ENCODE peak calls at places on chromosomes 11 and 22, in four cellular contexts. Y is Panc1, D is HCT116, T is cardiac muscle cell. X is an unnamed sample. For H3K4me1, the result is how much of the 10 kb centered on the place peaks cover.

GRCh38 chr11:12249590-12250260 is 127.6 kb upstream of the PARVA start:
- DNase-seq in Y (no peak), D (no peak), T (peak), X (peak)

GRCh38 chr11:90204832-90205646 is 17.8 kb downstream of the CHORDC1 start:
- DNase-seq in Y (peak), D (peak), T (peak), X (no peak)

GRCh38 chr22:37564111-37564711 is 3.9 kb downstream of the CDC42EP1 start:
- DNase-seq in Y (no peak), D (no peak), T (peak), X (no peak)

GRCh38 chr11:74870485-74870884 is 78.4 kb downstream of the XRRA1 start:
- DNase-seq in Y (no peak), D (peak), T (peak), X (no peak)

GRCh38 chr22:46537946-46538815 is 761 bp upstream of the CELSR1 start:
- DNase-seq in Y (no peak), D (no peak), T (peak), X (no peak)

GRCh38 chr11:66012946-66013761 is 1.3 kb downstream of the CST6 start:
- DNase-seq in Y (no peak), D (no peak), T (no peak), X (no peak)

GRCh38 chr11:22656128-22656527 is 10.3 kb upstream of the GAS2 start:
- DNase-seq in Y (no peak), D (no peak), T (peak), X (no peak)

GRCh38 chr11:75450826-75451783 is 18.1 kb upstream of the KLHL35 start:
- DNase-seq in Y (no peak), D (no peak), T (no peak), X (no peak)

GRCh38 chr11:13339196-13340153 is 61.9 kb downstream of the BMAL1 start:
- DNase-seq in Y (peak), D (no peak), T (peak), X (peak)

GRCh38 chr11:118911880-118912741 is 13.6 kb downstream of the BCL9L start:
- DNase-seq in Y (peak), D (peak), T (peak), X (peak)

GRCh38 chr11:34636127-34636526 is 15.2 kb downstream of the EHF start:
- DNase-seq in Y (no peak), D (no peak), T (no peak), X (no peak)

GRCh38 chr22:40405178-40406062 is 35.0 kb downstream of the SGSM3 start:
- DNase-seq in Y (no peak), D (no peak), T (no peak), X (no peak)

GRCh38 chr11:28517621-28518020 is 409.4 kb downstream of the METTL15 start:
- DNase-seq in Y (no peak), D (no peak), T (no peak), X (no peak)

GRCh38 chr22:17152340-17152739 is 6.7 kb downstream of the HDHD5 start:
- DNase-seq in Y (no peak), D (no peak), T (no peak), X (no peak)

GRCh38 chr22:44991218-44991617 is 18.6 kb downstream of the PHF21B start:
- DNase-seq in Y (no peak), D (no peak), T (no peak), X (no peak)

GRCh38 chr22:44992166-44992565 is 17.6 kb downstream of the PHF21B start:
- DNase-seq in Y (no peak), D (no peak), T (no peak), X (no peak)

GRCh38 chr22:44988671-44989070 is 21.1 kb downstream of the PHF21B start:
- DNase-seq in Y (no peak), D (no peak), T (no peak), X (no peak)

GRCh38 chr22:44990328-44990727 is 19.5 kb downstream of the PHF21B start:
- DNase-seq in Y (no peak), D (no peak), T (no peak), X (no peak)

DNA sequence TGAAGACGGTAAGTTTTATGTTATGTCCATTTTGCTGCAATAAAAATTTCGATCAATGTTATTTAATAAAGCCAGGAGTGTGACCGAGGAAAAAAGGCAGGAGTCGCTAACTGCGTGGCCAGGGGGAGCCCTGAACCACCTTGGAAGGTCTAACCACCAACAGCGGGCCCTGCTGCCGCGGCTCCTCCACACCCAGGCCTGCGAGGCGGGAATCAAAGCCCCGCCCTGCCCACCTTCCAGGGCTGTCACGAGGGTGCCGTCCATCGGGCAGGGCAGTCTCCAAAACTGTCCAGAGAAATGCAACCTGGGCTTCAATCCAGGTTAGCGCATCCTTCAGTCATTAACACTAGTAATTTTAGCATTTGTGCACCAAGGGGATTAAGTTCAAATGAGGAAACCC is 19.0 kb downstream of the PHF21B start:
- DNase-seq in Y (no peak), D (no peak), T (no peak), X (no peak)
- H3K4me1 ChIP-seq in Y (under half), D (under half), T (under half), X (under half)

GRCh38 chr22:28800308-28801041 is at the start of gene XBP1:
- DNase-seq in Y (peak), D (peak), T (peak), X (peak)

GRCh38 chr22:28799125-28799833 is 1.1 kb downstream of the XBP1 start:
- DNase-seq in Y (peak), D (peak), T (peak), X (peak)

GRCh38 chr22:28799834-28800307 is 498 bp downstream of the XBP1 start:
- DNase-seq in Y (no peak), D (no peak), T (peak), X (peak)

GRCh38 chr22:28801845-28802594 is 1.7 kb upstream of the XBP1 start:
- DNase-seq in Y (no peak), D (no peak), T (no peak), X (no peak)

DNA sequence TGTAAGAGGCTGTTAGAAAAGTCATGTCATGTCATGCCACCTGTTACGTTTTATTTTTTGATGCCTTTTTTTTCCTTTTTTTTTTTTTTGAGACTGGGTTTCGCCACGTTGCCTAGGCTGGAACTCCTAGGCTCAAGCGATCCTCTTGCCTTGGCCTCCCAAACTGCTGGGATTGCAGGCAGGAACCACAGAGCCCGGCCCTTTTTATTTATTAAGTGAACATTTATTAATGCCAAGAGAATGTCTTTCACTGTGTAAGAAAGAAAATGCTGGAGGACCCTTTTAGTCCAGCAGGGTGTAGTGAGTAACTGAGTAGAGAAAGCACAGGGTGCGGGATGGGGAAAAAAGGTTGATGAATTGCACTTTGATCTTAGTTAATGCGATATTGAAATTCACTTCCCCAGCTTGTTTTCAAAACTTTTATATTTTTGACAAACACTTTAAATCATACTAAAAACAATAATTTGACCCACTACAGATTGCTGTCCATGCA is 2.3 kb upstream of the XBP1 start:
- DNase-seq in Y (no peak), D (no peak), T (no peak), X (no peak)
- H3K4me3 ChIP-seq in Y (peak), D (no peak), T (no peak), X (no peak)

GRCh38 chr11:40219401-40219800 is 1240.1 kb downstream of the LRRC4C start:
- DNase-seq in Y (no peak), D (no peak), T (no peak), X (no peak)

DNA sequence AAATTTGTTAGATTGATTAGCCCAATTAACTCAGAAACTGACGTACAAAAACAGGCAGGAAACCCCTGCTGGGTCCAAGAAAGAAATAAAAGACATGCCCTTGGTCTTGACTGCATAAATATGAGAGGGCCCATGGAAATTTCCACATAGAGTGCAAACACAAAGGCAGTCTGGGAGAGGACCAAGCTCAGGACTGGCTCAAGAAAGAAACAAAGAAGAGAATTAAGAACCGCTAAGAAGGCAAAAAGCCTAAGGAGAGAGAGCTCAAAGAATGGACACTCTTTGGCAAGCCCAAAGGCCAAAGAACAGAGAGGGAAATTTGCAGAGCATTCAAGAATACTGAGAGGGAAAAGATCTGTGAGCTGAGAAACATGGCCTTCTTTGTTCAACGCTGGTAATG is 1243.8 kb downstream of the LRRC4C start:
- DNase-seq in Y (no peak), D (no peak), T (no peak), X (no peak)
- H3K4me1 ChIP-seq in Y (under half), D (under half), T (under half), X (under half)

GRCh38 chr11:61533401-61533800 is 24.9 kb downstream of the LRRC10B start:
- DNase-seq in Y (no peak), D (no peak), T (no peak), X (no peak)
- H3K4me3 ChIP-seq in Y (no peak), D (no peak), T (no peak), X (no peak)

DNA sequence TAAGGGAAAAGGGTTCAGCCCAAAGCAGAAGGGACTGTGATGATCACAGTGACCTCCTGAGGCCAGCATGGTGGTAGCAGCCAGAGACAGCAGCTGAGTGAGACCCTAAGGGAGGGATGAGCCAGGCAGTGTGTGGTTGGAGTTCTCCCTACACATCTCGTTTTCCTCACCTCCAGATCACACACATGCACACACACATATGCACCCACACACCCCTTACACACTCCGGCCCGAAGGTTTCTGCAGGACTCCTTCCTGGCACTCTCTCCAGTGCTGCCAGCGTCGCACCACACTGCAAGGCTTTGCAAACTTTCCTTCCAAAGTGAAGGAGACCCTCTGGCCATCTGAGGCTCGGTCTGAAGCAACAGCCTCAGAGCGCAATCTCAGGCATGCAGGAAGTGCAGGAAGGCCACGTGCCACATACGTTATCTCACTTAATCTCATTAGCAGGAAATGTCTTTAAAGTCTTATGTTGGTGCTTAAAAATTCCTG is 26.9 kb upstream of the TP53I11 start:
- DNase-seq in Y (no peak), D (no peak), T (peak), X (no peak)
- H3K4me1 ChIP-seq in Y (under half), D (under half), T (under half), X (under half)

GRCh38 chr22:41844513-41844912 is 11.6 kb downstream of the SREBF2 start:
- DNase-seq in Y (no peak), D (no peak), T (no peak), X (no peak)
- H3K4me3 ChIP-seq in Y (no peak), D (no peak), T (no peak), X (no peak)

DNA sequence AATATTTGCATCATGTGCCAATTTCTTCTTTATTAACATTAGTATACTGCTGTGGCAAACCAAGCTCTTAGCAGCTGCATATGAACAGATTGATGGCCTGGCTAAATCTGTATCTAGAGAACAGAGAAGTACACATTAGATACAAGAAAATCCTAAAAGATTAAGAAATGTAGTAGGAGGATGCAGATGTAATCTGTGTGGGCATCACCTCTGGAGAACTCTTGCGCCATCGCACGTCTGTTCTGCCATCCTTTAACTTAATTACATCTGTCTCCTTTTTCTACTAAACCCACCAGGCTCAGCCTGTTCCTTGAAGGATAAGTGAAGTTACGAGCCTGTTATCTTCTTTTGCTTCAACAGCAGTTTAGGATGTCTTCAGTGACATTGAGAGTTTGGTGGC is 196.4 kb upstream of the PITPNB start:
- DNase-seq in Y (no peak), D (no peak), T (no peak), X (no peak)
- H3K4me1 ChIP-seq in Y (under half), D (under half), T (under half), X (under half)

GRCh38 chr22:29798801-29799200 is 31.6 kb downstream of the UQCR10 start:
- DNase-seq in Y (no peak), D (no peak), T (no peak), X (no peak)

GRCh38 chr22:29798318-29798717 is 31.1 kb downstream of the UQCR10 start:
- DNase-seq in Y (no peak), D (no peak), T (peak), X (no peak)

GRCh38 chr22:29797351-29797750 is 30.2 kb downstream of the UQCR10 start:
- DNase-seq in Y (no peak), D (no peak), T (no peak), X (no peak)

GRCh38 chr22:29801153-29801552 is 34.0 kb downstream of the UQCR10 start:
- DNase-seq in Y (no peak), D (no peak), T (peak), X (no peak)

GRCh38 chr22:29799217-29799680 is 32.1 kb downstream of the UQCR10 start:
- DNase-seq in Y (no peak), D (peak), T (peak), X (peak)
- H3K4me3 ChIP-seq in Y (no peak), D (no peak), T (no peak), X (no peak)